ENCODE peak calls at places on chromosome 17, in five cellular contexts. One of them, this sample, is unnamed.

GRCh38 chr17:38441429-38442061 is 13.3 kb downstream of the ARHGAP23 start:
- DNase-seq in AG08396: no peak
- DNase-seq in Panc1: no peak
- DNase-seq in bronchial epithelial cell: no peak
- DNase-seq in GM20000: no peak
- DNase-seq in this sample: no peak

GRCh38 chr17:49850772-49851386 is 3.0 kb upstream of the TAC4 start:
- DNase-seq in bronchial epithelial cell: no peak
- DNase-seq in GM20000: no peak
- DNase-seq in AG08396: peak
- DNase-seq in Panc1: no peak
- DNase-seq in this sample: no peak

GRCh38 chr17:80468781-80469533 is 7.5 kb downstream of the NPTX1 start:
- DNase-seq in GM20000: no peak
- DNase-seq in Panc1: no peak
- DNase-seq in bronchial epithelial cell: no peak
- DNase-seq in AG08396: no peak
- DNase-seq in this sample: peak

GRCh38 chr17:4573682-4574081 is 10.6 kb upstream of the SMTNL2 start:
- DNase-seq in bronchial epithelial cell: no peak
- DNase-seq in AG08396: no peak
- DNase-seq in Panc1: no peak
- DNase-seq in GM20000: peak
- DNase-seq in this sample: peak

GRCh38 chr17:77886387-77886728 is 72.1 kb upstream of the TNRC6C start:
- DNase-seq in bronchial epithelial cell: no peak
- DNase-seq in AG08396: no peak
- DNase-seq in Panc1: no peak
- DNase-seq in GM20000: no peak
- DNase-seq in this sample: peak

GRCh38 chr17:1035546-1036170 is 38.7 kb downstream of the TIMM22 start:
- DNase-seq in GM20000: no peak
- DNase-seq in Panc1: no peak
- DNase-seq in bronchial epithelial cell: no peak
- DNase-seq in AG08396: no peak
- DNase-seq in this sample: no peak

GRCh38 chr17:47611372-47612350 is 38.1 kb upstream of the KPNB1 start:
- DNase-seq in bronchial epithelial cell: no peak
- DNase-seq in Panc1: no peak
- DNase-seq in GM20000: no peak
- DNase-seq in AG08396: no peak
- DNase-seq in this sample: no peak

GRCh38 chr17:15490634-15491261 is 23.3 kb upstream of the CDRT4 start:
- DNase-seq in AG08396: peak
- DNase-seq in Panc1: no peak
- DNase-seq in bronchial epithelial cell: peak
- DNase-seq in GM20000: no peak
- DNase-seq in this sample: no peak

GRCh38 chr17:4499431-4500187 is 928 bp downstream of the SPNS2 start:
- DNase-seq in GM20000: peak
- DNase-seq in AG08396: no peak
- DNase-seq in Panc1: no peak
- DNase-seq in bronchial epithelial cell: no peak
- DNase-seq in this sample: peak

GRCh38 chr17:44121206-44121605 is 2.2 kb downstream of the HDAC5 start:
- DNase-seq in Panc1: no peak
- DNase-seq in AG08396: no peak
- DNase-seq in bronchial epithelial cell: no peak
- DNase-seq in GM20000: no peak
- DNase-seq in this sample: no peak

GRCh38 chr17:81135503-81136283 is 29.6 kb upstream of the PVALEF start:
- DNase-seq in GM20000: no peak
- DNase-seq in Panc1: no peak
- DNase-seq in bronchial epithelial cell: no peak
- DNase-seq in AG08396: no peak
- DNase-seq in this sample: peak

GRCh38 chr17:27533874-27534815 is 77.9 kb downstream of the KSR1 start:
- DNase-seq in bronchial epithelial cell: peak
- DNase-seq in Panc1: no peak
- DNase-seq in AG08396: peak
- DNase-seq in GM20000: no peak
- DNase-seq in this sample: no peak

GRCh38 chr17:20975566-20975965 is 67.2 kb downstream of the USP22 start:
- DNase-seq in Panc1: no peak
- DNase-seq in bronchial epithelial cell: peak
- DNase-seq in AG08396: no peak
- DNase-seq in GM20000: no peak
- DNase-seq in this sample: no peak

GRCh38 chr17:45127583-45128300 is 4.6 kb downstream of the PLCD3 start:
- DNase-seq in Panc1: no peak
- DNase-seq in bronchial epithelial cell: peak
- DNase-seq in GM20000: no peak
- DNase-seq in AG08396: peak
- DNase-seq in this sample: no peak

GRCh38 chr17:45430006-45430737 is 2.5 kb downstream of the ARHGAP27 start:
- DNase-seq in AG08396: no peak
- DNase-seq in Panc1: no peak
- DNase-seq in bronchial epithelial cell: no peak
- DNase-seq in GM20000: no peak
- DNase-seq in this sample: no peak

GRCh38 chr17:18219016-18219415 is 6.4 kb upstream of the LLGL1 start:
- DNase-seq in GM20000: no peak
- DNase-seq in bronchial epithelial cell: no peak
- DNase-seq in Panc1: no peak
- DNase-seq in AG08396: no peak
- DNase-seq in this sample: no peak

GRCh38 chr17:78442648-78443128 is 64.2 kb downstream of the PGS1 start:
- DNase-seq in AG08396: peak
- DNase-seq in Panc1: no peak
- DNase-seq in GM20000: no peak
- DNase-seq in bronchial epithelial cell: no peak
- DNase-seq in this sample: no peak

GRCh38 chr17:81488276-81488860 is 24.2 kb downstream of the ACTG1 start:
- DNase-seq in Panc1: no peak
- DNase-seq in GM20000: peak
- DNase-seq in AG08396: no peak
- DNase-seq in bronchial epithelial cell: no peak
- DNase-seq in this sample: no peak

GRCh38 chr17:4696432-4696796 is 7.5 kb downstream of the PELP1 start:
- DNase-seq in bronchial epithelial cell: no peak
- DNase-seq in GM20000: peak
- DNase-seq in Panc1: no peak
- DNase-seq in AG08396: no peak
- DNase-seq in this sample: no peak

GRCh38 chr17:77164483-77165030 is 23.8 kb downstream of the SEC14L1 start:
- DNase-seq in AG08396: no peak
- DNase-seq in bronchial epithelial cell: peak
- DNase-seq in GM20000: no peak
- DNase-seq in Panc1: no peak
- DNase-seq in this sample: no peak

GRCh38 chr17:1626333-1626732 is 2.3 kb downstream of the SLC43A2 start:
- DNase-seq in GM20000: no peak
- DNase-seq in Panc1: no peak
- DNase-seq in bronchial epithelial cell: no peak
- DNase-seq in AG08396: no peak
- DNase-seq in this sample: no peak

GRCh38 chr17:35586569-35587073 is 501 bp upstream of the AP2B1 start:
- DNase-seq in bronchial epithelial cell: no peak
- DNase-seq in Panc1: no peak
- DNase-seq in AG08396: no peak
- DNase-seq in GM20000: no peak
- DNase-seq in this sample: no peak

GRCh38 chr17:63929860-63930766 is 2.0 kb downstream of the CD79B start:
- DNase-seq in Panc1: no peak
- DNase-seq in GM20000: peak
- DNase-seq in bronchial epithelial cell: no peak
- DNase-seq in AG08396: no peak
- DNase-seq in this sample: no peak

GRCh38 chr17:38751144-38751802 is 1.3 kb upstream of the PSMB3 start:
- DNase-seq in Panc1: no peak
- DNase-seq in GM20000: no peak
- DNase-seq in bronchial epithelial cell: peak
- DNase-seq in AG08396: no peak
- DNase-seq in this sample: no peak

This sample was measured in RPMI8226.